ENCODE peak calls at places on chromosomes 11 and 22, in seven cellular contexts. X, P, C, K, S, Y and T are unnamed samples.

GRCh38 chr11:94139421-94139820 is 10.8 kb downstream of the PANX1 start:
- DNase-seq in X (no peak), P (no peak), C (no peak), K (peak; percentile 26), S (no peak), Y (no peak), T (no peak)

GRCh38 chr11:105244157-105244820 is 104.7 kb upstream of the CARD18 start:
- DNase-seq in X (no peak), P (no peak), C (no peak), K (no peak), S (peak; percentile 58), Y (no peak), T (peak; percentile 51)

GRCh38 chr11:47494996-47495855 is 46.3 kb upstream of the RAPSN start:
- DNase-seq in X (no peak), P (no peak), C (no peak), K (no peak), S (no peak), Y (no peak), T (no peak)

GRCh38 chr11:43691332-43691731 is 10.8 kb downstream of the HSD17B12 start:
- DNase-seq in X (no peak), P (no peak), C (no peak), K (no peak), S (no peak), Y (no peak), T (no peak)

GRCh38 chr11:94198718-94199117 is 70.1 kb downstream of the PANX1 start:
- DNase-seq in X (no peak), P (no peak), C (no peak), K (no peak), S (no peak), Y (no peak), T (no peak)

GRCh38 chr11:64250875-64251721 is at the start of gene PLCB3:
- DNase-seq in X (peak; percentile 75), P (peak; percentile 62), C (peak; percentile 87), K (peak; percentile 79), S (peak; percentile 60), Y (peak; percentile 62), T (no peak)

GRCh38 chr11:118572075-118572913 is at the start of gene ARCN1:
- DNase-seq in X (peak; percentile 84), P (peak; percentile 69), C (peak; percentile 93), K (peak; percentile 71), S (peak; percentile 82), Y (peak; percentile 82), T (peak; percentile 53)

GRCh38 chr22:17057959-17058814 is 26.6 kb upstream of the IL17RA start:
- DNase-seq in X (peak; percentile 63), P (peak; percentile 10), C (no peak), K (peak; percentile 71), S (peak; percentile 69), Y (peak; percentile 60), T (peak; percentile 51)

GRCh38 chr11:109040303-109040702 is 375.4 kb downstream of the DDX10 start:
- DNase-seq in X (no peak), P (no peak), C (no peak), K (no peak), S (no peak), Y (no peak), T (no peak)

GRCh38 chr11:118618991-118619375 is 11.6 kb downstream of the PHLDB1 start:
- DNase-seq in X (peak; percentile 46), P (no peak), C (no peak), K (no peak), S (no peak), Y (no peak), T (peak; percentile 44)

GRCh38 chr11:95279921-95280861 is 49.2 kb upstream of the SESN3 start:
- DNase-seq in X (peak; percentile 28), P (no peak), C (no peak), K (no peak), S (no peak), Y (no peak), T (no peak)

GRCh38 chr11:3674189-3674588 is 3.0 kb upstream of the CHRNA10 start:
- DNase-seq in X (no peak), P (no peak), C (no peak), K (no peak), S (peak; percentile 22), Y (no peak), T (no peak)

GRCh38 chr11:76863196-76863777 is 2.6 kb downstream of the ACER3 start:
- DNase-seq in X (no peak), P (no peak), C (no peak), K (no peak), S (no peak), Y (no peak), T (no peak)

GRCh38 chr11:63478896-63479295 is 12.1 kb downstream of the PLAAT5 start:
- DNase-seq in X (peak; percentile 46), P (peak; percentile 31), C (no peak), K (peak; percentile 46), S (peak; percentile 69), Y (peak; percentile 64), T (peak; percentile 48)

GRCh38 chr11:35288311-35288710 is 131.0 kb downstream of the SLC1A2 start:
- DNase-seq in X (no peak), P (no peak), C (no peak), K (no peak), S (no peak), Y (no peak), T (no peak)

GRCh38 chr11:23252426-23252825 is 392.2 kb upstream of the CCDC179 start:
- DNase-seq in X (no peak), P (no peak), C (no peak), K (no peak), S (no peak), Y (no peak), T (no peak)

GRCh38 chr11:127485541-127485940 is 485.0 kb upstream of the KIRREL3 start:
- DNase-seq in X (no peak), P (no peak), C (no peak), K (no peak), S (no peak), Y (no peak), T (no peak)

GRCh38 chr22:29663230-29663826 is 56.5 kb upstream of the CABP7 start:
- DNase-seq in X (no peak), P (no peak), C (no peak), K (no peak), S (no peak), Y (no peak), T (no peak)

GRCh38 chr11:133082851-133083488 is 449.3 kb downstream of the OPCML start:
- DNase-seq in X (no peak), P (peak; percentile 66), C (peak; percentile 87), K (peak; percentile 92), S (peak; percentile 23), Y (peak; percentile 59), T (no peak)

GRCh38 chr11:22846726-22847125 is 13.5 kb downstream of the CCDC179 start:
- DNase-seq in X (no peak), P (no peak), C (no peak), K (no peak), S (no peak), Y (no peak), T (no peak)

GRCh38 chr11:102837151-102837550 is 6.3 kb downstream of the MMP3 start:
- DNase-seq in X (no peak), P (no peak), C (no peak), K (no peak), S (no peak), Y (no peak), T (no peak)